ENCODE peak calls at places on chromosomes 12 and 14, in nine cellular contexts. One of them, this sample, is unnamed.

GRCh38 chr12:84994436-84994835 is 41.6 kb downstream of the TSPAN19 start:
- DNase-seq in HFF-Myc: no peak
- DNase-seq in adrenal gland: no peak
- DNase-seq in thyroid gland: no peak
- DNase-seq in choroid plexus epithelial cell: peak; percentile 51
- DNase-seq in sigmoid colon: no peak
- DNase-seq in NB4: no peak
- DNase-seq in fibroblast of mammary gland: peak; percentile 42
- DNase-seq in body of pancreas: no peak
- DNase-seq in this sample: no peak

GRCh38 chr14:77618381-77618780 is 1.9 kb upstream of the SPTLC2 start:
- DNase-seq in HFF-Myc: no peak
- DNase-seq in fibroblast of mammary gland: no peak
- DNase-seq in body of pancreas: no peak
- DNase-seq in adrenal gland: no peak
- DNase-seq in sigmoid colon: no peak
- DNase-seq in choroid plexus epithelial cell: no peak
- DNase-seq in NB4: no peak
- DNase-seq in thyroid gland: no peak
- DNase-seq in this sample: no peak

GRCh38 chr14:33914676-33915516 is 36.0 kb downstream of the EGLN3 start:
- DNase-seq in body of pancreas: peak; percentile 30
- DNase-seq in sigmoid colon: no peak
- DNase-seq in choroid plexus epithelial cell: peak; percentile 87
- DNase-seq in HFF-Myc: peak; percentile 51
- DNase-seq in NB4: no peak
- DNase-seq in thyroid gland: no peak
- DNase-seq in fibroblast of mammary gland: peak; percentile 74
- DNase-seq in adrenal gland: no peak
- DNase-seq in this sample: no peak

GRCh38 chr14:67461341-67461985 is 27.1 kb downstream of the TMEM229B start:
- DNase-seq in choroid plexus epithelial cell: peak; percentile 74
- DNase-seq in NB4: no peak
- DNase-seq in HFF-Myc: no peak
- DNase-seq in sigmoid colon: no peak
- DNase-seq in fibroblast of mammary gland: peak; percentile 33
- DNase-seq in body of pancreas: peak; percentile 41
- DNase-seq in thyroid gland: peak; percentile 40
- DNase-seq in adrenal gland: peak; percentile 66
- DNase-seq in this sample: peak; percentile 96

GRCh38 chr12:76152161-76152807 is 67.8 kb upstream of the NAP1L1 start:
- DNase-seq in HFF-Myc: no peak
- DNase-seq in thyroid gland: no peak
- DNase-seq in fibroblast of mammary gland: no peak
- DNase-seq in adrenal gland: peak; percentile 15
- DNase-seq in choroid plexus epithelial cell: peak; percentile 11
- DNase-seq in NB4: no peak
- DNase-seq in body of pancreas: no peak
- DNase-seq in sigmoid colon: no peak
- DNase-seq in this sample: no peak

GRCh38 chr12:101027200-101027599 is 182.8 kb downstream of the SLC5A8 start:
- DNase-seq in thyroid gland: no peak
- DNase-seq in fibroblast of mammary gland: no peak
- DNase-seq in adrenal gland: no peak
- DNase-seq in choroid plexus epithelial cell: no peak
- DNase-seq in HFF-Myc: no peak
- DNase-seq in NB4: no peak
- DNase-seq in body of pancreas: no peak
- DNase-seq in sigmoid colon: no peak
- DNase-seq in this sample: no peak

GRCh38 chr12:124814741-124815613 is 48.7 kb downstream of the SCARB1 start:
- DNase-seq in NB4: no peak
- DNase-seq in thyroid gland: no peak
- DNase-seq in choroid plexus epithelial cell: peak; percentile 54
- DNase-seq in fibroblast of mammary gland: no peak
- DNase-seq in adrenal gland: peak; percentile 71
- DNase-seq in HFF-Myc: no peak
- DNase-seq in sigmoid colon: no peak
- DNase-seq in body of pancreas: no peak
- DNase-seq in this sample: no peak

GRCh38 chr12:51959211-51959610 is 7.7 kb downstream of the ACVR1B start:
- DNase-seq in adrenal gland: no peak
- DNase-seq in NB4: no peak
- DNase-seq in thyroid gland: no peak
- DNase-seq in body of pancreas: peak; percentile 26
- DNase-seq in choroid plexus epithelial cell: peak; percentile 54
- DNase-seq in HFF-Myc: no peak
- DNase-seq in sigmoid colon: peak; percentile 77
- DNase-seq in fibroblast of mammary gland: peak; percentile 66
- DNase-seq in this sample: no peak

GRCh38 chr14:51604078-51604477 is 47.6 kb upstream of the FRMD6 start:
- DNase-seq in choroid plexus epithelial cell: peak; percentile 92
- DNase-seq in HFF-Myc: peak; percentile 59
- DNase-seq in fibroblast of mammary gland: peak; percentile 79
- DNase-seq in body of pancreas: no peak
- DNase-seq in NB4: no peak
- DNase-seq in thyroid gland: no peak
- DNase-seq in adrenal gland: no peak
- DNase-seq in sigmoid colon: no peak
- DNase-seq in this sample: no peak

GRCh38 chr14:73476451-73476905 is 14.3 kb upstream of the RIOX1 start:
- DNase-seq in body of pancreas: no peak
- DNase-seq in thyroid gland: no peak
- DNase-seq in adrenal gland: no peak
- DNase-seq in choroid plexus epithelial cell: peak; percentile 22
- DNase-seq in fibroblast of mammary gland: no peak
- DNase-seq in NB4: no peak
- DNase-seq in HFF-Myc: no peak
- DNase-seq in sigmoid colon: peak; percentile 54
- DNase-seq in this sample: no peak

GRCh38 chr14:100537701-100538565 is 49.3 kb downstream of the BEGAIN start:
- DNase-seq in sigmoid colon: peak; percentile 66
- DNase-seq in thyroid gland: no peak
- DNase-seq in fibroblast of mammary gland: no peak
- DNase-seq in body of pancreas: peak; percentile 11
- DNase-seq in adrenal gland: peak; percentile 10
- DNase-seq in NB4: no peak
- DNase-seq in HFF-Myc: no peak
- DNase-seq in choroid plexus epithelial cell: no peak
- DNase-seq in this sample: no peak

GRCh38 chr12:104507672-104508071 is 50.9 kb downstream of the CHST11 start:
- DNase-seq in thyroid gland: peak; percentile 5
- DNase-seq in NB4: no peak
- DNase-seq in HFF-Myc: no peak
- DNase-seq in fibroblast of mammary gland: peak; percentile 38
- DNase-seq in body of pancreas: no peak
- DNase-seq in sigmoid colon: no peak
- DNase-seq in choroid plexus epithelial cell: no peak
- DNase-seq in adrenal gland: no peak
- DNase-seq in this sample: no peak

GRCh38 chr14:93234798-93235197 is 27.7 kb downstream of the UBR7 start:
- DNase-seq in choroid plexus epithelial cell: peak; percentile 44
- DNase-seq in sigmoid colon: no peak
- DNase-seq in thyroid gland: no peak
- DNase-seq in adrenal gland: peak; percentile 21
- DNase-seq in fibroblast of mammary gland: peak; percentile 89
- DNase-seq in NB4: no peak
- DNase-seq in body of pancreas: peak; percentile 19
- DNase-seq in HFF-Myc: no peak
- DNase-seq in this sample: peak; percentile 46

GRCh38 chr12:106296179-106296877 is 6.2 kb upstream of the TCP11L2 start:
- DNase-seq in choroid plexus epithelial cell: peak; percentile 62
- DNase-seq in adrenal gland: no peak
- DNase-seq in fibroblast of mammary gland: peak; percentile 75
- DNase-seq in NB4: no peak
- DNase-seq in thyroid gland: no peak
- DNase-seq in body of pancreas: peak; percentile 40
- DNase-seq in sigmoid colon: no peak
- DNase-seq in HFF-Myc: no peak
- DNase-seq in this sample: no peak

GRCh38 chr14:34436118-34436905 is 25.7 kb downstream of the SPTSSA start:
- DNase-seq in sigmoid colon: no peak
- DNase-seq in choroid plexus epithelial cell: peak; percentile 93
- DNase-seq in fibroblast of mammary gland: peak; percentile 83
- DNase-seq in thyroid gland: no peak
- DNase-seq in adrenal gland: no peak
- DNase-seq in NB4: peak; percentile 40
- DNase-seq in body of pancreas: no peak
- DNase-seq in HFF-Myc: no peak
- DNase-seq in this sample: no peak

GRCh38 chr12:119202121-119202527 is 23.4 kb downstream of the HSPB8 start:
- DNase-seq in sigmoid colon: no peak
- DNase-seq in thyroid gland: peak; percentile 63
- DNase-seq in choroid plexus epithelial cell: no peak
- DNase-seq in adrenal gland: no peak
- DNase-seq in fibroblast of mammary gland: no peak
- DNase-seq in body of pancreas: no peak
- DNase-seq in NB4: no peak
- DNase-seq in HFF-Myc: no peak
- DNase-seq in this sample: no peak

GRCh38 chr12:119204716-119205285 is 26.1 kb downstream of the HSPB8 start:
- DNase-seq in choroid plexus epithelial cell: no peak
- DNase-seq in adrenal gland: no peak
- DNase-seq in sigmoid colon: peak; percentile 79
- DNase-seq in HFF-Myc: no peak
- DNase-seq in body of pancreas: no peak
- DNase-seq in NB4: no peak
- DNase-seq in thyroid gland: no peak
- DNase-seq in fibroblast of mammary gland: no peak
- DNase-seq in this sample: no peak

GRCh38 chr12:119202544-119202943 is 23.8 kb downstream of the HSPB8 start:
- DNase-seq in HFF-Myc: no peak
- DNase-seq in body of pancreas: no peak
- DNase-seq in adrenal gland: no peak
- DNase-seq in thyroid gland: no peak
- DNase-seq in NB4: no peak
- DNase-seq in choroid plexus epithelial cell: no peak
- DNase-seq in sigmoid colon: no peak
- DNase-seq in fibroblast of mammary gland: no peak
- DNase-seq in this sample: no peak

GRCh38 chr12:119206348-119207075 is 27.8 kb downstream of the HSPB8 start:
- DNase-seq in HFF-Myc: no peak
- DNase-seq in NB4: no peak
- DNase-seq in adrenal gland: no peak
- DNase-seq in body of pancreas: no peak
- DNase-seq in sigmoid colon: peak; percentile 78
- DNase-seq in thyroid gland: no peak
- DNase-seq in fibroblast of mammary gland: no peak
- DNase-seq in choroid plexus epithelial cell: no peak
- DNase-seq in this sample: no peak

GRCh38 chr12:119204137-119204536 is 25.4 kb downstream of the HSPB8 start:
- DNase-seq in HFF-Myc: no peak
- DNase-seq in body of pancreas: no peak
- DNase-seq in thyroid gland: no peak
- DNase-seq in NB4: no peak
- DNase-seq in sigmoid colon: no peak
- DNase-seq in fibroblast of mammary gland: no peak
- DNase-seq in adrenal gland: no peak
- DNase-seq in choroid plexus epithelial cell: no peak
- DNase-seq in this sample: no peak
- H3K4me3 ChIP-seq in HFF-Myc: no peak overlapping the region
- H3K4me3 ChIP-seq in body of pancreas: no peak overlapping the region
- H3K4me3 ChIP-seq in thyroid gland: no peak overlapping the region
- H3K4me3 ChIP-seq in NB4: no peak overlapping the region
- H3K4me3 ChIP-seq in sigmoid colon: no peak overlapping the region
- H3K4me3 ChIP-seq in fibroblast of mammary gland: no peak overlapping the region
- H3K4me3 ChIP-seq in adrenal gland: no peak overlapping the region
- H3K4me3 ChIP-seq in choroid plexus epithelial cell: no peak overlapping the region
- H3K4me3 ChIP-seq in this sample: no peak overlapping the region

GRCh38 chr14:54637270-54637669 is 70.3 kb downstream of the SAMD4A start:
- DNase-seq in thyroid gland: peak; percentile 25
- DNase-seq in HFF-Myc: no peak
- DNase-seq in choroid plexus epithelial cell: no peak
- DNase-seq in sigmoid colon: no peak
- DNase-seq in NB4: no peak
- DNase-seq in body of pancreas: peak; percentile 19
- DNase-seq in adrenal gland: no peak
- DNase-seq in fibroblast of mammary gland: no peak
- DNase-seq in this sample: no peak
- TF ChIP-seq CTCF in thyroid gland: no peak
- TF ChIP-seq CTCF in HFF-Myc: no peak
- TF ChIP-seq CTCF in choroid plexus epithelial cell: no peak
- TF ChIP-seq CTCF in sigmoid colon: no peak
- TF ChIP-seq CTCF in NB4: no peak
- TF ChIP-seq CTCF in body of pancreas: no peak
- TF ChIP-seq CTCF in adrenal gland: no peak
- TF ChIP-seq CTCF in fibroblast of mammary gland: no peak
- TF ChIP-seq CTCF in this sample: no peak

DNA sequence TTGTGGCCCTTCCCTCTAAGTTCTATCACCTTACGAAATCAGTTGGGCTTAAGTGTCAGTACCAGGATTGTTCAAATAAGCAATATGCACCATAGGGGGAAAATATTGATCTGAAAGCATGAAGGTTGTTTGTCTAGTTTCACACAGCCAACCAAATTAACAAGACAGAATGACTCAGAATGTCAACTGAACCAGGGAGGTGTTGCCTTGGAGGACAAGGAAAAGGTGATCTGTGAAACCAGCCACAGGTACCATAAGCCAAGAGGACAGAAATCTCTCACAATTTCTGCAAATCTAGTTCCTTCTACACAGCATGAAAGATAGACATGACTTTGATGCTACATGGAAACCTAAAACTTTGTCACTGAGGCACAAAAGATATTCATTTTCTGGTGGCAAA is 297.9 kb downstream of the BCL11B start:
- DNase-seq in sigmoid colon: no peak
- DNase-seq in NB4: no peak
- DNase-seq in adrenal gland: no peak
- DNase-seq in thyroid gland: no peak
- DNase-seq in HFF-Myc: no peak
- DNase-seq in fibroblast of mammary gland: no peak
- DNase-seq in body of pancreas: no peak
- DNase-seq in choroid plexus epithelial cell: no peak
- DNase-seq in this sample: no peak
- H3K4me3 ChIP-seq in sigmoid colon: no peak overlapping the region
- H3K4me3 ChIP-seq in NB4: no peak overlapping the region
- H3K4me3 ChIP-seq in adrenal gland: no peak overlapping the region
- H3K4me3 ChIP-seq in thyroid gland: no peak overlapping the region
- H3K4me3 ChIP-seq in HFF-Myc: no peak overlapping the region
- H3K4me3 ChIP-seq in fibroblast of mammary gland: no peak overlapping the region
- H3K4me3 ChIP-seq in body of pancreas: no peak overlapping the region
- H3K4me3 ChIP-seq in choroid plexus epithelial cell: no peak overlapping the region
- H3K4me3 ChIP-seq in this sample: no peak overlapping the region

GRCh38 chr12:8594072-8594471 is 18.6 kb downstream of the AICDA start:
- DNase-seq in body of pancreas: no peak
- DNase-seq in adrenal gland: no peak
- DNase-seq in fibroblast of mammary gland: no peak
- DNase-seq in NB4: no peak
- DNase-seq in HFF-Myc: no peak
- DNase-seq in sigmoid colon: no peak
- DNase-seq in choroid plexus epithelial cell: no peak
- DNase-seq in thyroid gland: no peak
- DNase-seq in this sample: no peak

GRCh38 chr12:8589679-8590078 is 23.0 kb downstream of the AICDA start:
- DNase-seq in thyroid gland: no peak
- DNase-seq in HFF-Myc: no peak
- DNase-seq in body of pancreas: no peak
- DNase-seq in fibroblast of mammary gland: no peak
- DNase-seq in NB4: no peak
- DNase-seq in adrenal gland: no peak
- DNase-seq in sigmoid colon: no peak
- DNase-seq in choroid plexus epithelial cell: no peak
- DNase-seq in this sample: no peak

GRCh38 chr12:8593246-8593645 is 19.4 kb downstream of the AICDA start:
- DNase-seq in sigmoid colon: no peak
- DNase-seq in fibroblast of mammary gland: no peak
- DNase-seq in choroid plexus epithelial cell: no peak
- DNase-seq in body of pancreas: no peak
- DNase-seq in HFF-Myc: no peak
- DNase-seq in adrenal gland: no peak
- DNase-seq in NB4: no peak
- DNase-seq in thyroid gland: no peak
- DNase-seq in this sample: no peak

GRCh38 chr12:8590842-8591545 is 21.7 kb downstream of the AICDA start:
- DNase-seq in body of pancreas: no peak
- DNase-seq in fibroblast of mammary gland: peak; percentile 33
- DNase-seq in adrenal gland: no peak
- DNase-seq in choroid plexus epithelial cell: peak; percentile 12
- DNase-seq in HFF-Myc: no peak
- DNase-seq in NB4: peak; percentile 85
- DNase-seq in sigmoid colon: no peak
- DNase-seq in thyroid gland: no peak
- DNase-seq in this sample: no peak
- TF ChIP-seq CTCF in body of pancreas: no peak
- TF ChIP-seq CTCF in fibroblast of mammary gland: no peak
- TF ChIP-seq CTCF in adrenal gland: no peak
- TF ChIP-seq CTCF in choroid plexus epithelial cell: no peak
- TF ChIP-seq CTCF in HFF-Myc: no peak
- TF ChIP-seq CTCF in NB4: peak; percentile 33
- TF ChIP-seq CTCF in sigmoid colon: no peak
- TF ChIP-seq CTCF in thyroid gland: no peak
- TF ChIP-seq CTCF in this sample: peak; percentile 24